ENCODE peak calls at places on chromosome 5, in eight cellular contexts. S is hepatic stellate cell; A is cardiac fibroblast; I is GM12865; M is effector CD4-positive, alpha-beta T cell; G is DMS153; F is coronary artery; T is COR-L47. J is an unnamed sample.

GRCh38 chr5:58133631-58134296 is 326.1 kb downstream of the PLK2 start:
- DNase-seq in G (no peak), A (peak; percentile 65), T (no peak), M (no peak), I (no peak), S (peak; percentile 13), F (no peak), J (no peak)

GRCh38 chr5:68745459-68745858 is 348.4 kb upstream of the SLC30A5 start:
- DNase-seq in G (no peak), I (peak; percentile 21), A (peak; percentile 55), T (no peak), F (no peak), S (peak; percentile 4), M (no peak), J (no peak)

GRCh38 chr5:38420691-38421395 is 135.6 kb downstream of the LIFR start:
- DNase-seq in T (peak; percentile 32), G (peak; percentile 56), M (no peak), F (no peak), I (peak; percentile 44), S (peak; percentile 71), A (peak; percentile 75), J (peak; percentile 37)

GRCh38 chr5:157484768-157485167 is 24.8 kb downstream of the NIPAL4 start:
- DNase-seq in G (no peak), F (no peak), A (peak; percentile 64), I (no peak), S (no peak), T (no peak), M (no peak), J (peak; percentile 81)

GRCh38 chr5:132459031-132459982 is 31.3 kb downstream of the IRF1 start:
- DNase-seq in S (peak; percentile 65), G (no peak), F (no peak), I (peak; percentile 76), M (no peak), A (peak; percentile 52), T (no peak), J (peak; percentile 81)

GRCh38 chr5:14531668-14532067 is 49.9 kb upstream of the OTULINL start:
- DNase-seq in F (no peak), I (no peak), S (no peak), M (no peak), G (no peak), A (no peak), T (no peak), J (no peak)

GRCh38 chr5:142507528-142507927 is 178.4 kb downstream of the FGF1 start:
- DNase-seq in T (no peak), A (no peak), M (no peak), F (no peak), G (no peak), I (no peak), S (no peak), J (no peak)

GRCh38 chr5:53392073-53392472 is 88.4 kb upstream of the FST start:
- DNase-seq in M (no peak), A (no peak), I (no peak), G (no peak), S (no peak), T (no peak), F (no peak), J (peak; percentile 47)

GRCh38 chr5:174724484-174725260 is at the start of gene MSX2:
- DNase-seq in A (peak; percentile 89), M (no peak), I (no peak), F (peak; percentile 88), S (peak; percentile 37), T (no peak), G (no peak), J (peak; percentile 85)

GRCh38 chr5:115418788-115419187 is 122.3 kb upstream of the CCDC112 start:
- DNase-seq in M (no peak), I (no peak), T (peak; percentile 88), G (peak; percentile 80), F (no peak), S (no peak), A (no peak), J (no peak)

GRCh38 chr5:74586831-74587230 is 53.7 kb downstream of the ENC1 start:
- DNase-seq in G (no peak), T (no peak), F (no peak), S (no peak), A (no peak), I (no peak), M (no peak), J (no peak)

GRCh38 chr5:66972004-66972403 is 224.6 kb downstream of the CD180 start:
- DNase-seq in S (no peak), F (no peak), T (no peak), I (no peak), A (no peak), M (no peak), G (no peak), J (no peak)

GRCh38 chr5:95723632-95724369 is 7.3 kb upstream of the RHOBTB3 start:
- DNase-seq in I (no peak), F (no peak), S (peak; percentile 61), A (peak; percentile 80), G (no peak), T (no peak), M (no peak), J (no peak)

GRCh38 chr5:66307647-66308257 is 163.7 kb downstream of the SREK1 start:
- DNase-seq in A (peak; percentile 84), G (peak; percentile 26), M (no peak), I (peak; percentile 67), F (no peak), T (peak; percentile 75), S (peak; percentile 40), J (peak; percentile 48)

GRCh38 chr5:172185096-172185461 is 2.9 kb downstream of the STK10 start:
- DNase-seq in M (no peak), A (no peak), I (peak; percentile 74), F (no peak), T (no peak), G (no peak), S (no peak), J (no peak)

GRCh38 chr5:154401355-154401754 is 44.4 kb upstream of the SAP30L start:
- DNase-seq in M (no peak), S (no peak), A (no peak), G (no peak), F (no peak), T (no peak), I (no peak), J (no peak)

GRCh38 chr5:154435226-154435625 is 10.6 kb upstream of the SAP30L start:
- DNase-seq in F (no peak), M (no peak), G (no peak), T (no peak), A (no peak), S (no peak), I (no peak), J (no peak)

GRCh38 chr5:131563434-131564228 is 71.4 kb downstream of the RAPGEF6 start:
- DNase-seq in F (no peak), S (no peak), I (no peak), G (no peak), T (no peak), M (no peak), A (no peak), J (no peak)

GRCh38 chr5:68661237-68661636 is 432.6 kb upstream of the SLC30A5 start:
- DNase-seq in G (no peak), T (no peak), M (no peak), I (peak; percentile 57), A (peak; percentile 36), S (no peak), F (no peak), J (peak; percentile 16)

GRCh38 chr5:158127536-158127935 is 268.6 kb upstream of the CLINT1 start:
- DNase-seq in S (no peak), F (no peak), G (no peak), A (no peak), I (no peak), T (no peak), M (no peak), J (no peak)

GRCh38 chr5:84374568-84374967 is 10.1 kb downstream of the EDIL3 start:
- DNase-seq in I (no peak), A (no peak), M (no peak), G (no peak), F (no peak), S (no peak), T (no peak), J (no peak)

GRCh38 chr5:132202711-132203463 is 24.8 kb downstream of the P4HA2 start:
- DNase-seq in F (no peak), S (no peak), A (no peak), G (no peak), M (no peak), T (no peak), I (no peak), J (no peak)

GRCh38 chr5:20145240-20145639 is 157.2 kb upstream of the CDH18 start:
- DNase-seq in I (no peak), T (no peak), F (no peak), G (no peak), S (no peak), A (no peak), M (no peak), J (no peak)

GRCh38 chr5:150131978-150132694 is 23.5 kb downstream of the PDGFRB start:
- DNase-seq in S (no peak), I (no peak), M (no peak), A (no peak), T (no peak), F (no peak), G (no peak), J (peak; percentile 69)

GRCh38 chr5:109947667-109948066 is 257.9 kb downstream of the MAN2A1 start:
- DNase-seq in G (no peak), S (no peak), A (no peak), M (no peak), F (no peak), T (no peak), I (no peak), J (no peak)

GRCh38 chr5:139061274-139061673 is 136.9 kb downstream of the SIL1 start:
- DNase-seq in M (no peak), T (no peak), S (peak; percentile 65), A (peak; percentile 93), I (no peak), F (peak; percentile 78), G (no peak), J (no peak)

GRCh38 chr5:157109744-157110143 is 900 bp upstream of the HAVCR2 start:
- DNase-seq in G (no peak), T (no peak), M (no peak), F (no peak), S (no peak), A (no peak), I (peak; percentile 82), J (peak; percentile 73)